ENCODE peak calls at places on chromosome 21, in six cellular contexts. One of them, this sample, is unnamed.

GRCh38 chr21:45502600-45502999 is 39.6 kb downstream of the SLC19A1 start:
- DNase-seq in activated CD4-positive, alpha-beta T cell treated with anti-CD3 and anti-CD28 coated beads for 48 hours: no peak
- DNase-seq in activated CD4-positive, CD25-positive, alpha-beta regulatory T cell: no peak
- DNase-seq in H9: no peak
- DNase-seq in NCI-H1092: no peak
- DNase-seq in psoas muscle: no peak
- DNase-seq in this sample: peak; percentile 46

GRCh38 chr21:16502273-16502672 is 772.5 kb downstream of the USP25 start:
- DNase-seq in activated CD4-positive, alpha-beta T cell treated with anti-CD3 and anti-CD28 coated beads for 48 hours: no peak
- DNase-seq in activated CD4-positive, CD25-positive, alpha-beta regulatory T cell: no peak
- DNase-seq in H9: no peak
- DNase-seq in NCI-H1092: no peak
- DNase-seq in psoas muscle: no peak
- DNase-seq in this sample: no peak

GRCh38 chr21:24045775-24046215 is 1561.5 kb downstream of the MRPL39 start:
- DNase-seq in activated CD4-positive, alpha-beta T cell treated with anti-CD3 and anti-CD28 coated beads for 48 hours: peak; percentile 25
- DNase-seq in activated CD4-positive, CD25-positive, alpha-beta regulatory T cell: no peak
- DNase-seq in H9: no peak
- DNase-seq in NCI-H1092: peak; percentile 49
- DNase-seq in psoas muscle: peak; percentile 63
- DNase-seq in this sample: peak; percentile 83

GRCh38 chr21:35943752-35944151 is 116.6 kb downstream of the SETD4 start:
- DNase-seq in activated CD4-positive, alpha-beta T cell treated with anti-CD3 and anti-CD28 coated beads for 48 hours: no peak
- DNase-seq in activated CD4-positive, CD25-positive, alpha-beta regulatory T cell: no peak
- DNase-seq in H9: no peak
- DNase-seq in NCI-H1092: peak; percentile 33
- DNase-seq in psoas muscle: no peak
- DNase-seq in this sample: no peak

GRCh38 chr21:35652872-35653271 is 407.5 kb downstream of the SETD4 start:
- DNase-seq in activated CD4-positive, alpha-beta T cell treated with anti-CD3 and anti-CD28 coated beads for 48 hours: no peak
- DNase-seq in activated CD4-positive, CD25-positive, alpha-beta regulatory T cell: no peak
- DNase-seq in H9: no peak
- DNase-seq in NCI-H1092: no peak
- DNase-seq in psoas muscle: no peak
- DNase-seq in this sample: no peak

GRCh38 chr21:44958471-44959191 is 18.8 kb downstream of the SLX9 start:
- DNase-seq in activated CD4-positive, alpha-beta T cell treated with anti-CD3 and anti-CD28 coated beads for 48 hours: no peak
- DNase-seq in activated CD4-positive, CD25-positive, alpha-beta regulatory T cell: no peak
- DNase-seq in H9: no peak
- DNase-seq in NCI-H1092: no peak
- DNase-seq in psoas muscle: peak; percentile 89
- DNase-seq in this sample: peak; percentile 78

GRCh38 chr21:45270306-45270821 is 17.3 kb downstream of the POFUT2 start:
- DNase-seq in activated CD4-positive, alpha-beta T cell treated with anti-CD3 and anti-CD28 coated beads for 48 hours: peak; percentile 35
- DNase-seq in activated CD4-positive, CD25-positive, alpha-beta regulatory T cell: no peak
- DNase-seq in H9: peak; percentile 34
- DNase-seq in NCI-H1092: no peak
- DNase-seq in psoas muscle: no peak
- DNase-seq in this sample: peak; percentile 37

GRCh38 chr21:43345746-43346409 is 81.1 kb downstream of the SIK1 start:
- DNase-seq in activated CD4-positive, alpha-beta T cell treated with anti-CD3 and anti-CD28 coated beads for 48 hours: peak; percentile 69
- DNase-seq in activated CD4-positive, CD25-positive, alpha-beta regulatory T cell: no peak
- DNase-seq in H9: no peak
- DNase-seq in NCI-H1092: no peak
- DNase-seq in psoas muscle: no peak
- DNase-seq in this sample: no peak

GRCh38 chr21:28521932-28522826 is 470.5 kb downstream of the LTN1 start:
- DNase-seq in activated CD4-positive, alpha-beta T cell treated with anti-CD3 and anti-CD28 coated beads for 48 hours: no peak
- DNase-seq in activated CD4-positive, CD25-positive, alpha-beta regulatory T cell: no peak
- DNase-seq in H9: peak; percentile 30
- DNase-seq in NCI-H1092: no peak
- DNase-seq in psoas muscle: no peak
- DNase-seq in this sample: no peak

GRCh38 chr21:45551316-45551715 is 9.1 kb upstream of the SLC19A1 start:
- DNase-seq in activated CD4-positive, alpha-beta T cell treated with anti-CD3 and anti-CD28 coated beads for 48 hours: peak; percentile 64
- DNase-seq in activated CD4-positive, CD25-positive, alpha-beta regulatory T cell: no peak
- DNase-seq in H9: no peak
- DNase-seq in NCI-H1092: no peak
- DNase-seq in psoas muscle: no peak
- DNase-seq in this sample: peak; percentile 53

This sample was measured in spleen.